ENCODE peak calls at places on chromosome 13, in five cellular contexts. B is tibial artery, I is HEK293T, O is C1 segment of cervical spinal cord, C is fibroblast of the conjunctiva. Y is an unnamed sample.

GRCh38 chr13:31207630-31208549 is 8.1 kb downstream of the B3GLCT start:
- DNase-seq in I (no peak), C (no peak), O (no peak), B (no peak), Y (no peak)

GRCh38 chr13:30159446-30159839 is 147.9 kb downstream of the KATNAL1 start:
- DNase-seq in C (no peak), B (peak), I (no peak), O (no peak), Y (no peak)

GRCh38 chr13:45851171-45851889 is at the start of gene SIAH3:
- DNase-seq in B (no peak), O (no peak), C (no peak), I (no peak), Y (no peak)

GRCh38 chr13:27482996-27483395 is 32.6 kb upstream of the MTIF3 start:
- DNase-seq in C (no peak), B (no peak), O (no peak), I (no peak), Y (no peak)

GRCh38 chr13:59391696-59392095 is 772.0 kb downstream of the DIAPH3 start:
- DNase-seq in B (no peak), I (peak), O (peak), C (peak), Y (peak)

GRCh38 chr13:24307211-24308067 is 1.9 kb upstream of the C1QTNF9 start:
- DNase-seq in B (no peak), C (no peak), I (no peak), O (no peak), Y (no peak)

GRCh38 chr13:49300716-49301589 is 53.2 kb downstream of the CDADC1 start:
- DNase-seq in O (peak), B (peak), C (peak), I (peak), Y (peak)

GRCh38 chr13:75633285-75633684 is 2.8 kb upstream of the LMO7 start:
- DNase-seq in I (no peak), O (no peak), B (no peak), C (no peak), Y (peak)

GRCh38 chr13:34863360-34864135 is 78.5 kb upstream of the NBEA start:
- DNase-seq in C (peak), B (no peak), O (no peak), I (peak), Y (peak)

GRCh38 chr13:25575562-25575961 is 203.8 kb downstream of the ATP8A2 start:
- DNase-seq in O (no peak), C (no peak), I (no peak), B (no peak), Y (no peak)

GRCh38 chr13:68173111-68173510 is 943.0 kb upstream of the PCDH9 start:
- DNase-seq in I (no peak), O (no peak), B (no peak), C (no peak), Y (no peak)

GRCh38 chr13:31310356-31310755 is 110.6 kb downstream of the B3GLCT start:
- DNase-seq in B (no peak), C (no peak), I (no peak), O (no peak), Y (no peak)

GRCh38 chr13:23436680-23437079 is 3.2 kb upstream of the SACS start:
- DNase-seq in O (no peak), C (no peak), I (no peak), B (no peak), Y (no peak)